ENCODE peak calls at places on chromosomes 11 and 22, in nine cellular contexts. One of them, this sample, is unnamed.

GRCh38 chr22:30864441-30865420 is 103.8 kb downstream of the MORC2 start:
- DNase-seq in coronary artery: peak
- DNase-seq in fibroblast of lung: no peak
- DNase-seq in ovary: no peak
- DNase-seq in M059J: no peak
- DNase-seq in small intestine: no peak
- DNase-seq in Peyer's patch: peak
- DNase-seq in 8988T: peak
- DNase-seq in SW 1271: no peak
- DNase-seq in this sample: peak

GRCh38 chr11:65871811-65872548 is 620 bp downstream of the EFEMP2 start:
- DNase-seq in coronary artery: no peak
- DNase-seq in fibroblast of lung: peak
- DNase-seq in ovary: no peak
- DNase-seq in M059J: no peak
- DNase-seq in small intestine: no peak
- DNase-seq in Peyer's patch: no peak
- DNase-seq in 8988T: no peak
- DNase-seq in SW 1271: no peak
- DNase-seq in this sample: no peak

GRCh38 chr11:16148301-16148787 is 208.0 kb downstream of the SOX6 start:
- DNase-seq in coronary artery: no peak
- DNase-seq in fibroblast of lung: no peak
- DNase-seq in ovary: peak
- DNase-seq in M059J: no peak
- DNase-seq in small intestine: no peak
- DNase-seq in Peyer's patch: no peak
- DNase-seq in 8988T: no peak
- DNase-seq in SW 1271: no peak
- DNase-seq in this sample: no peak

GRCh38 chr11:12234216-12234615 is 123.8 kb downstream of the MICAL2 start:
- DNase-seq in coronary artery: peak
- DNase-seq in fibroblast of lung: peak
- DNase-seq in ovary: no peak
- DNase-seq in M059J: no peak
- DNase-seq in small intestine: no peak
- DNase-seq in Peyer's patch: no peak
- DNase-seq in 8988T: no peak
- DNase-seq in SW 1271: no peak
- DNase-seq in this sample: no peak

GRCh38 chr11:103091024-103091423 is 936 bp downstream of the DCUN1D5 start:
- DNase-seq in coronary artery: no peak
- DNase-seq in fibroblast of lung: peak
- DNase-seq in ovary: no peak
- DNase-seq in M059J: peak
- DNase-seq in small intestine: peak
- DNase-seq in Peyer's patch: no peak
- DNase-seq in 8988T: no peak
- DNase-seq in SW 1271: peak
- DNase-seq in this sample: no peak

GRCh38 chr22:39656495-39657490 is 86.2 kb downstream of the CACNA1I start:
- DNase-seq in coronary artery: no peak
- DNase-seq in fibroblast of lung: no peak
- DNase-seq in ovary: no peak
- DNase-seq in M059J: no peak
- DNase-seq in small intestine: no peak
- DNase-seq in Peyer's patch: no peak
- DNase-seq in 8988T: no peak
- DNase-seq in SW 1271: no peak
- DNase-seq in this sample: no peak

GRCh38 chr11:66089067-66089466 is 19.0 kb downstream of the PACS1 start:
- DNase-seq in coronary artery: no peak
- DNase-seq in fibroblast of lung: no peak
- DNase-seq in ovary: no peak
- DNase-seq in M059J: no peak
- DNase-seq in small intestine: no peak
- DNase-seq in Peyer's patch: no peak
- DNase-seq in 8988T: no peak
- DNase-seq in SW 1271: no peak
- DNase-seq in this sample: no peak

GRCh38 chr11:69362315-69362714 is 68.4 kb downstream of the MYEOV start:
- DNase-seq in coronary artery: peak
- DNase-seq in fibroblast of lung: no peak
- DNase-seq in ovary: no peak
- DNase-seq in M059J: no peak
- DNase-seq in small intestine: no peak
- DNase-seq in Peyer's patch: no peak
- DNase-seq in 8988T: no peak
- DNase-seq in SW 1271: no peak
- DNase-seq in this sample: no peak

GRCh38 chr11:34395916-34396555 is 38.2 kb upstream of the ABTB2 start:
- DNase-seq in coronary artery: no peak
- DNase-seq in fibroblast of lung: peak
- DNase-seq in ovary: no peak
- DNase-seq in M059J: peak
- DNase-seq in small intestine: no peak
- DNase-seq in Peyer's patch: no peak
- DNase-seq in 8988T: no peak
- DNase-seq in SW 1271: no peak
- DNase-seq in this sample: no peak

GRCh38 chr11:1163911-1164735 is 6.4 kb downstream of the MUC5AC start:
- DNase-seq in coronary artery: peak
- DNase-seq in fibroblast of lung: no peak
- DNase-seq in ovary: no peak
- DNase-seq in M059J: no peak
- DNase-seq in small intestine: no peak
- DNase-seq in Peyer's patch: peak
- DNase-seq in 8988T: peak
- DNase-seq in SW 1271: no peak
- DNase-seq in this sample: no peak

GRCh38 chr22:26672060-26672471 is 14.7 kb downstream of the MIAT start:
- DNase-seq in coronary artery: peak
- DNase-seq in fibroblast of lung: no peak
- DNase-seq in ovary: peak
- DNase-seq in M059J: no peak
- DNase-seq in small intestine: no peak
- DNase-seq in Peyer's patch: peak
- DNase-seq in 8988T: no peak
- DNase-seq in SW 1271: no peak
- DNase-seq in this sample: no peak

GRCh38 chr11:44999068-44999467 is 48.4 kb upstream of the TP53I11 start:
- DNase-seq in coronary artery: no peak
- DNase-seq in fibroblast of lung: no peak
- DNase-seq in ovary: no peak
- DNase-seq in M059J: no peak
- DNase-seq in small intestine: no peak
- DNase-seq in Peyer's patch: no peak
- DNase-seq in 8988T: no peak
- DNase-seq in SW 1271: no peak
- DNase-seq in this sample: no peak

GRCh38 chr11:32852142-32852541 is 22.4 kb downstream of the PRRG4 start:
- DNase-seq in coronary artery: no peak
- DNase-seq in fibroblast of lung: peak
- DNase-seq in ovary: no peak
- DNase-seq in M059J: peak
- DNase-seq in small intestine: peak
- DNase-seq in Peyer's patch: peak
- DNase-seq in 8988T: no peak
- DNase-seq in SW 1271: no peak
- DNase-seq in this sample: no peak

GRCh38 chr11:112179601-112180000 is 4.3 kb downstream of the BCO2 start:
- DNase-seq in coronary artery: no peak
- DNase-seq in fibroblast of lung: no peak
- DNase-seq in ovary: no peak
- DNase-seq in M059J: no peak
- DNase-seq in small intestine: no peak
- DNase-seq in Peyer's patch: no peak
- DNase-seq in 8988T: no peak
- DNase-seq in SW 1271: no peak
- DNase-seq in this sample: no peak

GRCh38 chr11:723120-723883 is 17.3 kb downstream of the EPS8L2 start:
- DNase-seq in coronary artery: no peak
- DNase-seq in fibroblast of lung: peak
- DNase-seq in ovary: peak
- DNase-seq in M059J: peak
- DNase-seq in small intestine: peak
- DNase-seq in Peyer's patch: peak
- DNase-seq in 8988T: peak
- DNase-seq in SW 1271: no peak
- DNase-seq in this sample: no peak

GRCh38 chr11:116330439-116331185 is 442.2 kb downstream of the BUD13 start:
- DNase-seq in coronary artery: no peak
- DNase-seq in fibroblast of lung: no peak
- DNase-seq in ovary: no peak
- DNase-seq in M059J: no peak
- DNase-seq in small intestine: no peak
- DNase-seq in Peyer's patch: no peak
- DNase-seq in 8988T: no peak
- DNase-seq in SW 1271: no peak
- DNase-seq in this sample: no peak

This sample was measured in osteocyte.